ENCODE peak calls at places on chromosomes 2 and 18, in eight cellular contexts. P is WERI-Rb-1; F is fibroblast of pulmonary artery; N is DND-41; W is epithelial cell of esophagus; T is astrocyte of the spinal cord; K is Jurkat, Clone E6-1; U is astrocyte of the cerebellum. V is an unnamed sample.

GRCh38 chr2:95760839-95761525 is 169.2 kb downstream of the TRIM43 start:
- DNase-seq in U (peak; percentile 4), P (no peak), K (no peak), W (peak; percentile 72), N (no peak), T (peak; percentile 70), F (peak; percentile 84), V (peak; percentile 72)

GRCh38 chr2:182360012-182360662 is 66.7 kb downstream of the PDE1A start:
- DNase-seq in W (peak; percentile 58), N (no peak), T (no peak), P (no peak), U (no peak), F (peak; percentile 89), K (no peak), V (no peak)

GRCh38 chr18:400466-400865 is 100.0 kb downstream of the COLEC12 start:
- DNase-seq in F (peak; percentile 60), N (no peak), K (no peak), T (peak; percentile 37), P (no peak), U (no peak), W (no peak), V (no peak)

GRCh38 chr18:111292-112014 is 46.9 kb upstream of the USP14 start:
- DNase-seq in W (peak; percentile 80), K (no peak), U (no peak), N (peak; percentile 38), P (peak; percentile 85), F (peak; percentile 57), T (peak; percentile 41), V (no peak)

GRCh38 chr2:109182426-109182825 is 53.4 kb downstream of the SH3RF3 start:
- DNase-seq in F (no peak), W (peak; percentile 49), T (no peak), U (no peak), P (no peak), N (no peak), K (no peak), V (no peak)

GRCh38 chr2:101616411-101616810 is 81.1 kb upstream of the MAP4K4 start:
- DNase-seq in P (no peak), T (peak; percentile 11), W (no peak), N (no peak), F (peak; percentile 38), K (no peak), U (no peak), V (peak; percentile 48)

GRCh38 chr2:11744631-11745394 is 1.6 kb upstream of the LPIN1 start:
- DNase-seq in F (peak; percentile 42), U (peak; percentile 16), N (peak; percentile 51), T (peak; percentile 53), P (peak; percentile 93), K (no peak), W (no peak), V (no peak)

GRCh38 chr2:100852999-100853908 is 33.3 kb downstream of the NPAS2 start:
- DNase-seq in F (peak; percentile 39), P (no peak), K (peak; percentile 28), T (no peak), U (no peak), N (no peak), W (no peak), V (no peak)

GRCh38 chr2:154518872-154519271 is 179.6 kb upstream of the KCNJ3 start:
- DNase-seq in T (no peak), P (no peak), U (no peak), W (no peak), N (no peak), K (no peak), F (no peak), V (no peak)

GRCh38 chr2:20159411-20159810 is 65.5 kb downstream of the SDC1 start:
- DNase-seq in N (no peak), U (no peak), T (no peak), K (no peak), P (no peak), W (no peak), F (no peak), V (no peak)

GRCh38 chr2:27308359-27308875 is at the start of gene UCN:
- DNase-seq in K (no peak), T (peak; percentile 17), F (peak; percentile 55), W (peak; percentile 65), P (no peak), N (peak; percentile 23), U (no peak), V (no peak)

GRCh38 chr18:59846814-59847490 is 52.8 kb upstream of the PMAIP1 start:
- DNase-seq in W (peak; percentile 73), K (no peak), T (peak; percentile 42), U (no peak), N (no peak), F (peak; percentile 49), P (no peak), V (no peak)

GRCh38 chr18:9417081-9417841 is 58.1 kb upstream of the RALBP1 start:
- DNase-seq in N (no peak), W (peak; percentile 27), P (no peak), U (peak; percentile 61), F (peak; percentile 67), K (no peak), T (peak; percentile 74), V (peak; percentile 31)

GRCh38 chr2:2188344-2189111 is 142.5 kb downstream of the MYT1L start:
- DNase-seq in W (no peak), T (no peak), P (no peak), K (no peak), N (no peak), U (no peak), F (no peak), V (no peak)

GRCh38 chr2:156115338-156115737 is 217.2 kb downstream of the NR4A2 start:
- DNase-seq in U (peak; percentile 81), W (peak; percentile 88), T (peak; percentile 67), F (peak; percentile 21), K (no peak), P (no peak), N (no peak), V (no peak)

GRCh38 chr2:228763600-228763999 is 507.5 kb downstream of the PID1 start:
- DNase-seq in T (no peak), U (peak; percentile 3), K (no peak), W (no peak), F (no peak), P (no peak), N (no peak), V (no peak)

GRCh38 chr2:240319855-240320560 is 115.5 kb upstream of the GPC1 start:
- DNase-seq in W (peak; percentile 79), P (no peak), K (no peak), U (peak; percentile 63), N (no peak), T (peak; percentile 94), F (peak; percentile 94), V (peak; percentile 89)

GRCh38 chr2:40097691-40098376 is 318.8 kb upstream of the THUMPD2 start:
- DNase-seq in P (no peak), U (peak; percentile 65), K (no peak), F (peak; percentile 81), T (peak; percentile 92), W (peak; percentile 69), N (no peak), V (peak; percentile 71)
- H3K4me3 ChIP-seq in P (no peak overlapping the region), U (no peak overlapping the region), K (no peak overlapping the region), F (no peak overlapping the region), T (no peak overlapping the region), W (no peak overlapping the region), N (no peak overlapping the region), V (no peak overlapping the region)

GRCh38 chr2:84942964-84943421 is 28.0 kb upstream of the KCMF1 start:
- DNase-seq in F (peak; percentile 42), P (no peak), W (peak; percentile 71), T (no peak), U (no peak), K (no peak), N (no peak), V (no peak)

GRCh38 chr2:84947010-84947593 is 23.9 kb upstream of the KCMF1 start:
- DNase-seq in K (no peak), F (no peak), U (no peak), N (no peak), W (no peak), P (no peak), T (no peak), V (no peak)

GRCh38 chr2:84942166-84942565 is 28.8 kb upstream of the KCMF1 start:
- DNase-seq in F (no peak), W (no peak), N (no peak), P (no peak), K (no peak), T (no peak), U (no peak), V (no peak)

GRCh38 chr2:84946204-84947009 is 24.6 kb upstream of the KCMF1 start:
- DNase-seq in F (peak; percentile 67), U (no peak), T (peak; percentile 74), P (no peak), W (peak; percentile 98), N (no peak), K (no peak), V (peak; percentile 41)

GRCh38 chr2:84944257-84944909 is 26.6 kb upstream of the KCMF1 start:
- DNase-seq in U (no peak), T (no peak), W (no peak), N (no peak), P (no peak), K (no peak), F (no peak), V (no peak)
- H3K4me3 ChIP-seq in U (no peak overlapping the region), T (no peak overlapping the region), W (no peak overlapping the region), N (no peak overlapping the region), P (no peak overlapping the region), K (no peak overlapping the region), F (no peak overlapping the region), V (no peak overlapping the region)

GRCh38 chr2:85585781-85586105 is 1.5 kb downstream of the VAMP5 start:
- DNase-seq in P (no peak), K (no peak), N (no peak), U (peak; percentile 27), F (peak; percentile 36), W (no peak), T (peak; percentile 58), V (no peak)
- H3K4me3 ChIP-seq in P (no peak overlapping the region), K (peak overlapping the region; percentile 78), N (no peak overlapping the region), U (peak overlapping the region; percentile 53), F (no peak overlapping the region), W (no peak overlapping the region), T (no peak overlapping the region), V (no peak overlapping the region)

GRCh38 chr2:38261569-38262513 is 115.2 kb downstream of the ATL2 start:
- DNase-seq in W (no peak), N (no peak), T (no peak), U (no peak), F (no peak), P (no peak), K (no peak), V (no peak)

GRCh38 chr2:38260972-38261371 is 116.1 kb downstream of the ATL2 start:
- DNase-seq in T (no peak), K (no peak), P (no peak), U (no peak), N (no peak), W (no peak), F (no peak), V (no peak)

GRCh38 chr2:38260469-38260868 is 116.6 kb downstream of the ATL2 start:
- DNase-seq in F (no peak), U (no peak), W (no peak), P (no peak), T (no peak), N (no peak), K (no peak), V (no peak)

GRCh38 chr2:38263293-38263692 is 113.8 kb downstream of the ATL2 start:
- DNase-seq in T (no peak), F (no peak), K (no peak), N (no peak), P (no peak), W (no peak), U (no peak), V (no peak)

DNA sequence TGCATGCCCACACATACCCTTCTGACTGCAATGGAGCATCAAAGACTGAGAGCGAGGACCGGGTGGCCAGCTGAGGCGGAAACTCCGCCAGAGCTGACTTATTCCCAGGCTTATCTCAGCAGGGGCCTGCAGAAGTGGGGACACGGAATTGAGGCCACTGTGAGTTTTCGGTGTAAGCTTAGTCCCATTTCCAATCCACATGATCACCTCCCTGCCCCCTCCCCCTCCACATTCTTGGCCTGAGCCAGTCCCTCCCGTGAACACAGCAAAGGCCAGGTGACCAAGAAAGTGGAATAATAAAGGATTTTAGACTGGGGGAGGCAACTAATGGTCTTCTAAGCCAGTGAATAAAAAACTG is 114.6 kb downstream of the ATL2 start:
- DNase-seq in N (no peak), P (peak; percentile 64), K (no peak), U (no peak), F (no peak), T (no peak), W (no peak), V (no peak)
- H3K4me3 ChIP-seq in N (no peak overlapping the region), P (no peak overlapping the region), K (no peak overlapping the region), U (no peak overlapping the region), F (no peak overlapping the region), T (no peak overlapping the region), W (no peak overlapping the region), V (no peak overlapping the region)

V was measured in skeletal muscle cell.